ENCODE peak calls at places on chromosomes 12 and 14, in seven cellular contexts. G is AG20443, N is AG08396, L is substantia nigra, Q is astrocyte of the hippocampus, E is lower leg skin, M is left ventricle myocardium inferior. P is an unnamed sample.

GRCh38 chr12:128258866-128259555 is 8.0 kb upstream of the TMEM132C start:
- DNase-seq in G (no peak), N (no peak), L (peak), Q (no peak), E (no peak), M (no peak), P (no peak)

GRCh38 chr12:46387697-46388096 is 15.1 kb upstream of the SLC38A2 start:
- DNase-seq in G (no peak), N (no peak), L (no peak), Q (no peak), E (no peak), M (no peak), P (no peak)

GRCh38 chr12:126224032-126224431 is 1158.8 kb downstream of the AACS start:
- DNase-seq in G (no peak), N (no peak), L (no peak), Q (no peak), E (no peak), M (no peak), P (no peak)

GRCh38 chr14:50697659-50698290 is 29.7 kb upstream of the SAV1 start:
- DNase-seq in G (no peak), N (no peak), L (no peak), Q (no peak), E (no peak), M (no peak), P (no peak)

GRCh38 chr12:109493090-109493489 is 15.7 kb downstream of the UBE3B start:
- DNase-seq in G (no peak), N (no peak), L (no peak), Q (no peak), E (no peak), M (no peak), P (no peak)

GRCh38 chr14:100193417-100194357 is 34.2 kb upstream of the DEGS2 start:
- DNase-seq in G (no peak), N (no peak), L (peak), Q (no peak), E (no peak), M (no peak), P (no peak)

GRCh38 chr14:56205906-56206305 is 87.7 kb downstream of the PELI2 start:
- DNase-seq in G (no peak), N (no peak), L (no peak), Q (no peak), E (no peak), M (no peak), P (no peak)

GRCh38 chr12:124667671-124668337 is 100.4 kb upstream of the NCOR2 start:
- DNase-seq in G (no peak), N (no peak), L (no peak), Q (no peak), E (no peak), M (no peak), P (no peak)

GRCh38 chr14:67411820-67412421 is at the start of gene PLEK2:
- DNase-seq in G (peak), N (peak), L (no peak), Q (peak), E (peak), M (no peak), P (no peak)

GRCh38 chr12:71780207-71780822 is 25.7 kb downstream of the RAB21 start:
- DNase-seq in G (peak), N (peak), L (peak), Q (peak), E (no peak), M (no peak), P (peak)

GRCh38 chr12:29614926-29615325 is 117.4 kb upstream of the OVCH1 start:
- DNase-seq in G (peak), N (no peak), L (no peak), Q (peak), E (no peak), M (no peak), P (no peak)

GRCh38 chr12:79001404-79001803 is 136.8 kb downstream of the SYT1 start:
- DNase-seq in G (no peak), N (no peak), L (no peak), Q (no peak), E (no peak), M (no peak), P (no peak)

GRCh38 chr12:96047621-96048211 is 12.3 kb upstream of the LTA4H start:
- DNase-seq in G (peak), N (no peak), L (no peak), Q (peak), E (no peak), M (no peak), P (no peak)

GRCh38 chr12:47303207-47303606 is 223.4 kb upstream of the AMIGO2 start:
- DNase-seq in G (no peak), N (no peak), L (no peak), Q (peak), E (no peak), M (no peak), P (no peak)

GRCh38 chr14:69501362-69501964 is 16.9 kb downstream of the PLEKHD1 start:
- DNase-seq in G (no peak), N (no peak), L (peak), Q (peak), E (no peak), M (peak), P (no peak)

GRCh38 chr12:109833307-109834189 is at the start of gene TRPV4:
- DNase-seq in G (peak), N (peak), L (no peak), Q (peak), E (no peak), M (peak), P (no peak)

GRCh38 chr12:84165998-84166571 is 746.5 kb downstream of the SLC6A15 start:
- DNase-seq in G (no peak), N (no peak), L (no peak), Q (no peak), E (no peak), M (no peak), P (no peak)

GRCh38 chr12:6315704-6316597 is 5.5 kb downstream of the PLEKHG6 start:
- DNase-seq in G (no peak), N (no peak), L (no peak), Q (peak), E (no peak), M (no peak), P (no peak)

GRCh38 chr14:99260652-99261551 is 11.1 kb downstream of the BCL11B start:
- DNase-seq in G (no peak), N (no peak), L (no peak), Q (no peak), E (peak), M (no peak), P (no peak)

GRCh38 chr12:105860556-105861207 is 278.1 kb downstream of the NUAK1 start:
- DNase-seq in G (no peak), N (no peak), L (no peak), Q (no peak), E (no peak), M (no peak), P (no peak)

GRCh38 chr12:28024231-28024995 is 51.9 kb upstream of the PTHLH start:
- DNase-seq in G (peak), N (peak), L (no peak), Q (peak), E (no peak), M (no peak), P (no peak)

P was measured in uterus.